ENCODE peak calls at places on chromosomes 16 and 17, in eight cellular contexts. T is endothelial cell of umbilical vein, M is PC-3, F is type B pancreatic cell, X is B cell, P is retinal pigment epithelial cell, D is glutamatergic neuron, R is GM06990. K is an unnamed sample.

GRCh38 chr16:31352344-31353115 is 2.4 kb upstream of the ITGAX start:
- DNase-seq in T (no peak), M (no peak), F (no peak), X (peak; percentile 78), P (no peak), D (no peak), R (peak; percentile 57), K (no peak)

GRCh38 chr17:15744885-15745284 is 12.8 kb downstream of the TBC1D26 start:
- DNase-seq in T (no peak), M (no peak), F (no peak), X (peak; percentile 13), P (peak; percentile 7), D (no peak), R (no peak), K (no peak)

GRCh38 chr17:44707755-44708400 is 587 bp upstream of the DBF4B start:
- DNase-seq in T (no peak), M (peak; percentile 8), F (no peak), X (no peak), P (no peak), D (no peak), R (no peak), K (no peak)

GRCh38 chr17:35423761-35424160 is 8.5 kb downstream of the SLFN12 start:
- DNase-seq in T (no peak), M (no peak), F (no peak), X (no peak), P (peak; percentile 2), D (no peak), R (no peak), K (peak; percentile 17)

GRCh38 chr16:65121870-65122723 is at the start of gene CDH11:
- DNase-seq in T (peak; percentile 67), M (peak; percentile 65), F (peak; percentile 86), X (no peak), P (no peak), D (peak; percentile 58), R (no peak), K (peak; percentile 76)

GRCh38 chr17:32445075-32445427 is 741 bp downstream of the PSMD11 start:
- DNase-seq in T (peak; percentile 76), M (peak; percentile 47), F (no peak), X (no peak), P (peak; percentile 35), D (peak; percentile 27), R (no peak), K (peak; percentile 72)

GRCh38 chr17:9968881-9969280 is 63.8 kb upstream of the RCVRN start:
- DNase-seq in T (no peak), M (no peak), F (no peak), X (no peak), P (peak; percentile 66), D (no peak), R (no peak), K (peak; percentile 48)

GRCh38 chr16:29154676-29155121 is 169.8 kb downstream of the LAT start:
- DNase-seq in T (no peak), M (no peak), F (no peak), X (no peak), P (no peak), D (no peak), R (no peak), K (peak; percentile 35)

GRCh38 chr17:82349287-82349701 is 9.8 kb upstream of the TEX19 start:
- DNase-seq in T (no peak), M (no peak), F (no peak), X (no peak), P (no peak), D (no peak), R (no peak), K (peak; percentile 90)

GRCh38 chr16:47506800-47507199 is 45.7 kb downstream of the PHKB start:
- DNase-seq in T (no peak), M (no peak), F (no peak), X (no peak), P (no peak), D (no peak), R (no peak), K (no peak)

GRCh38 chr17:49598918-49599317 is 23.2 kb downstream of the NXPH3 start:
- DNase-seq in T (no peak), M (no peak), F (no peak), X (no peak), P (no peak), D (no peak), R (no peak), K (no peak)

GRCh38 chr16:58848662-58849002 is 114.5 kb upstream of the GOT2 start:
- DNase-seq in T (no peak), M (no peak), F (no peak), X (no peak), P (no peak), D (no peak), R (no peak), K (no peak)

GRCh38 chr17:56600246-56600645 is 6.7 kb downstream of the NOG start:
- DNase-seq in T (no peak), M (no peak), F (no peak), X (no peak), P (no peak), D (no peak), R (no peak), K (no peak)

DNA sequence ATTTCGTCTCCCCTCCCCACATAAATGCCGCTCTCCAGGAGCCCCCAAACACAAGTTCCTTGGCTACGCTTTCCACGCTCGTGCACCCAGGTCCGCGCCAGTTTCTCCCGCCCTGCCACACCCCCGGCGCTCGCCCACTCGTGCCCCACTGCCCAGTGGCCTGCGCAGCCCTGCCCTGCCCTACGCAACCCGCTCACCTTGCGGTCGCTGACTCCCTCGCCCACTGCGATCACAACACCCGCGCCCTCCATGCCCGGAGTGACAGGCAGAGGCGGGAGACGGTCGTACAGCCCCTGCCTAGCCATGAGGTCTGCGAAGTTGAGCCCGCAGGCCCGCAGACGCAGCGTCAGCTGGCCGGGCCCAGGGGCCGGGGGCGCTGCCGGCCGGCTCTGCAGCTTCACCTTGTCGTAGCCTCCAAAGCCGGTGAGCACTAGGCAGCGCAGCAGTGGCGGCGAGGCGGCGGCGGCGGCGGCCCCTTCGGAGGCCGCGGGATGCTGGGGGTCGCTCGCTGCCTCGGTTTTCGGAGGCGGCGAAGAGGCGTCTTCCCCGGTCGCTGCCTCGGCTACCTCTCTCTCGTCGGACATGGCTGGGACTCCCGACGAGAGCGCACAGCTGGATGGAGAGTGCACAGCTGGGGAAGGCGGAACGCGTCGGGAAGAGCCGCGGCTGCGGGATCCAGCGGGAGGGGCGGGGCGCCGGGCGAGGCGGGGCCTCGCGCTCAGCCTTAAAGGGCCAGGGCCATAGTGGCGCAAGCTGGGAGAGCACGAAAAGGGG is at the start of gene VAT1:
- DNase-seq in T (peak; percentile 78), M (peak; percentile 71), F (peak; percentile 80), X (peak; percentile 82), P (no peak), D (peak; percentile 89), R (peak; percentile 78), K (peak; percentile 67)
- TF ChIP-seq CTCF in T (no peak), M (no peak), F (no peak), X (no peak), P (no peak), D (no peak), R (no peak), K (no peak)

GRCh38 chr16:79768594-79768993 is 168.1 kb upstream of the MAF start:
- DNase-seq in T (no peak), M (no peak), F (no peak), X (no peak), P (no peak), D (no peak), R (no peak), K (no peak)

GRCh38 chr16:79769320-79770243 is 169.0 kb upstream of the MAF start:
- DNase-seq in T (no peak), M (no peak), F (no peak), X (no peak), P (no peak), D (no peak), R (no peak), K (no peak)

GRCh38 chr16:79767597-79768280 is 167.2 kb upstream of the MAF start:
- DNase-seq in T (no peak), M (no peak), F (no peak), X (no peak), P (no peak), D (no peak), R (no peak), K (peak; percentile 23)

GRCh38 chr16:79770244-79771064 is 169.9 kb upstream of the MAF start:
- DNase-seq in T (peak; percentile 29), M (peak; percentile 16), F (peak; percentile 86), X (peak; percentile 86), P (peak; percentile 54), D (peak; percentile 88), R (peak; percentile 82), K (peak; percentile 75)

DNA sequence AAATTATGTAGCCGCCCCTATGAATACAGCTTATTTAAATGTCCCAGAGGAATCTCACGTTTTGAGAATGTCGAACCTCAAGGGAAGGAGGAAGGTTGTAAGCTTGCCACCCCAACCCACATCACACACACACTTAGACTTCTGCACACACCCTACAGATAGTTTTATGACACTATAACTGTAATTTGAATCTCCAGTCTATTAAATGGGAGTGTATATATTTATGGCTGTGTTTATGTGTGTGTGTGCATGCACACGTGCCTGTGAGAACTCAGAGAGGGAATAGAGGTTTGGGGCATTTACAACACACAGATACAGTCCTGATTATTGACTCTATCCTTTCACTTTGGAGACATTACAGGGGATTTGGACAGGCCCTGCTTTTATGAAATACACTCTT is 171.5 kb upstream of the MAF start:
- DNase-seq in T (no peak), M (no peak), F (no peak), X (no peak), P (no peak), D (no peak), R (no peak), K (no peak)
- TF ChIP-seq CTCF in T (no peak), M (no peak), F (no peak), X (no peak), P (no peak), D (no peak), R (no peak), K (no peak)

DNA sequence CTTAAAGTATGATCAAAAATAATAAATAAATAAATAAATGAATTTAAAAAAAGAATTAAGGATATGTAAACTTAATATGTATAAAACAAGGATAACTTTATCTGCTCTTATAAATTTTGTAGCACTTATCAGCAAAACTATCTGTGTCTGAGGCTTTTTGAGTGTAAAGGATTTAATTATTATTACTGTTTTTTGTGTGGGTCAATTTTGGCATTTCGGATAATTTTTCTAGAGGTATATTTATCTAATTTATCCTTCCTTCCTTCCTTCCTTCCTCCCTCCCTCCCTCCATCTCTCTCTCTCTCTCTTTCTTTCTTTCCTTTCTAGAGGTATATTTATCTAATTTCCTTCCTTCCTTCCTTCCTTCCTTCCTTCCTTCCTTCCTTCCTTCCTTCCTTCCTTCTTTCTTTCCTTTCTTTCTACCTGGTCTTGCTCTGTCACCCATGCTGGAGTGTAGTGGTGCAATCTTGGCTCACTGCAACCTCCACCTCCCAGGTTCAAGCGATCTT is 120.8 kb downstream of the ABCA8 start:
- DNase-seq in T (no peak), M (no peak), F (no peak), X (no peak), P (no peak), D (no peak), R (no peak), K (no peak)
- TF ChIP-seq CTCF in T (no peak), M (no peak), F (no peak), X (no peak), P (no peak), D (no peak), R (no peak), K (no peak)

GRCh38 chr16:81586421-81586820 is 141.8 kb downstream of the CMIP start:
- DNase-seq in T (no peak), M (peak; percentile 74), F (no peak), X (no peak), P (no peak), D (no peak), R (no peak), K (no peak)
- TF ChIP-seq CTCF in T (no peak), M (no peak), F (no peak), X (no peak), P (no peak), D (no peak), R (no peak), K (no peak)